ENCODE peak calls at places on chromosomes 1 and 21, in six cellular contexts. One of them, this sample, is unnamed.

GRCh38 chr1:115953180-115953579 is 23.1 kb upstream of the SLC22A15 start:
- DNase-seq in PC-3: peak
- DNase-seq in fibroblast of lung: no peak
- DNase-seq in lower lobe of right lung: no peak
- DNase-seq in pancreas: no peak
- DNase-seq in ovary: no peak
- DNase-seq in this sample: no peak

GRCh38 chr1:53511933-53512806 is 53.0 kb downstream of the DMRTB1 start:
- DNase-seq in PC-3: peak
- DNase-seq in fibroblast of lung: peak
- DNase-seq in lower lobe of right lung: no peak
- DNase-seq in pancreas: peak
- DNase-seq in ovary: no peak
- DNase-seq in this sample: no peak

GRCh38 chr1:230913496-230913895 is 45.2 kb upstream of the C1orf198 start:
- DNase-seq in PC-3: peak
- DNase-seq in fibroblast of lung: no peak
- DNase-seq in lower lobe of right lung: no peak
- DNase-seq in pancreas: no peak
- DNase-seq in ovary: no peak
- DNase-seq in this sample: no peak

GRCh38 chr1:108503062-108503740 is 53.1 kb downstream of the NBPF6 start:
- DNase-seq in PC-3: peak
- DNase-seq in fibroblast of lung: peak
- DNase-seq in lower lobe of right lung: no peak
- DNase-seq in pancreas: no peak
- DNase-seq in ovary: no peak
- DNase-seq in this sample: peak

GRCh38 chr21:25879203-25879602 is 144.4 kb downstream of the GABPA start:
- DNase-seq in PC-3: no peak
- DNase-seq in fibroblast of lung: no peak
- DNase-seq in lower lobe of right lung: no peak
- DNase-seq in pancreas: no peak
- DNase-seq in ovary: no peak
- DNase-seq in this sample: no peak

GRCh38 chr1:212110617-212111016 is 75.1 kb downstream of the DTL start:
- DNase-seq in PC-3: no peak
- DNase-seq in fibroblast of lung: peak
- DNase-seq in lower lobe of right lung: no peak
- DNase-seq in pancreas: no peak
- DNase-seq in ovary: no peak
- DNase-seq in this sample: no peak

GRCh38 chr1:10687782-10688408 is 108.6 kb downstream of the CASZ1 start:
- DNase-seq in PC-3: no peak
- DNase-seq in fibroblast of lung: no peak
- DNase-seq in lower lobe of right lung: no peak
- DNase-seq in pancreas: no peak
- DNase-seq in ovary: no peak
- DNase-seq in this sample: no peak

GRCh38 chr1:182084487-182085316 is 23.2 kb upstream of the ZNF648 start:
- DNase-seq in PC-3: peak
- DNase-seq in fibroblast of lung: peak
- DNase-seq in lower lobe of right lung: peak
- DNase-seq in pancreas: peak
- DNase-seq in ovary: peak
- DNase-seq in this sample: no peak

GRCh38 chr1:87826639-87827345 is 498.1 kb downstream of the LMO4 start:
- DNase-seq in PC-3: no peak
- DNase-seq in fibroblast of lung: peak
- DNase-seq in lower lobe of right lung: no peak
- DNase-seq in pancreas: no peak
- DNase-seq in ovary: peak
- DNase-seq in this sample: peak

GRCh38 chr1:29190718-29191117 is 9.0 kb upstream of the SRSF4 start:
- DNase-seq in PC-3: no peak
- DNase-seq in fibroblast of lung: no peak
- DNase-seq in lower lobe of right lung: no peak
- DNase-seq in pancreas: no peak
- DNase-seq in ovary: no peak
- DNase-seq in this sample: no peak

GRCh38 chr1:32969556-32969955 is 4.9 kb upstream of the RNF19B start:
- DNase-seq in PC-3: peak
- DNase-seq in fibroblast of lung: peak
- DNase-seq in lower lobe of right lung: no peak
- DNase-seq in pancreas: no peak
- DNase-seq in ovary: no peak
- DNase-seq in this sample: no peak

GRCh38 chr1:213414346-213414745 is 363.3 kb downstream of the RPS6KC1 start:
- DNase-seq in PC-3: no peak
- DNase-seq in fibroblast of lung: no peak
- DNase-seq in lower lobe of right lung: no peak
- DNase-seq in pancreas: no peak
- DNase-seq in ovary: no peak
- DNase-seq in this sample: no peak

GRCh38 chr1:87113313-87113712 is 198.9 kb downstream of the HS2ST1 start:
- DNase-seq in PC-3: no peak
- DNase-seq in fibroblast of lung: peak
- DNase-seq in lower lobe of right lung: no peak
- DNase-seq in pancreas: no peak
- DNase-seq in ovary: no peak
- DNase-seq in this sample: peak

GRCh38 chr21:41752231-41752681 is 14.6 kb downstream of the RIPK4 start:
- DNase-seq in PC-3: peak
- DNase-seq in fibroblast of lung: peak
- DNase-seq in lower lobe of right lung: no peak
- DNase-seq in pancreas: peak
- DNase-seq in ovary: no peak
- DNase-seq in this sample: no peak

GRCh38 chr21:28899744-28900143 is 92.9 kb downstream of the LTN1 start:
- DNase-seq in PC-3: peak
- DNase-seq in fibroblast of lung: peak
- DNase-seq in lower lobe of right lung: no peak
- DNase-seq in pancreas: no peak
- DNase-seq in ovary: no peak
- DNase-seq in this sample: peak

GRCh38 chr1:2318294-2319278 is 72.8 kb downstream of the MORN1 start:
- DNase-seq in PC-3: no peak
- DNase-seq in fibroblast of lung: no peak
- DNase-seq in lower lobe of right lung: no peak
- DNase-seq in pancreas: no peak
- DNase-seq in ovary: no peak
- DNase-seq in this sample: no peak

GRCh38 chr21:43712268-43712942 is 6.5 kb upstream of the PDXK start:
- DNase-seq in PC-3: peak
- DNase-seq in fibroblast of lung: peak
- DNase-seq in lower lobe of right lung: peak
- DNase-seq in pancreas: peak
- DNase-seq in ovary: no peak
- DNase-seq in this sample: no peak

GRCh38 chr1:42336978-42337377 is 1.9 kb upstream of the FOXJ3 start:
- DNase-seq in PC-3: no peak
- DNase-seq in fibroblast of lung: no peak
- DNase-seq in lower lobe of right lung: no peak
- DNase-seq in pancreas: no peak
- DNase-seq in ovary: no peak
- DNase-seq in this sample: no peak

GRCh38 chr1:204353213-204353910 is 6.4 kb downstream of the PLEKHA6 start:
- DNase-seq in PC-3: no peak
- DNase-seq in fibroblast of lung: no peak
- DNase-seq in lower lobe of right lung: no peak
- DNase-seq in pancreas: no peak
- DNase-seq in ovary: no peak
- DNase-seq in this sample: no peak

DNA sequence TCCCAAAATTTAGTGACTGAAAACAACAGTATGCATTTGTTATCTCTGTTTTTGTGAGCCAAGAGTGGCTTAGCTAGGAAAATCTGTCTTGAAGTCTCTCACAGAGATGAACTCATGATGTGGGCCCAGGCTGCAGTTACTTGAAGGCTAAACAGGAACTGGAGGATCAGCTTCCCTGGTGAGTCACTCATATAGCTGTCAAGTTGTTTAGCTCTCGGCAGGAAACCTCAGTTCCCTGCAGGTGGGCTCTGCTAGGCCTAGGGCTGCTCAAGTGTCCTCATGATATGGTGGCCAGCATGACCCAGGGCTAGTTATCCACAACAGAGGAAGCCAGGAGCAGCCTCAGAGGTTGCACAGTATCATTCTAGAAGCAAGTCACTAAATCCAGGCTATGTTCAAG is 30.2 kb upstream of the DDX59 start:
- DNase-seq in PC-3: no peak
- DNase-seq in fibroblast of lung: no peak
- DNase-seq in lower lobe of right lung: no peak
- DNase-seq in pancreas: no peak
- DNase-seq in ovary: no peak
- DNase-seq in this sample: peak
- H3K4me3 ChIP-seq in PC-3: no peak
- H3K4me3 ChIP-seq in fibroblast of lung: no peak
- H3K4me3 ChIP-seq in lower lobe of right lung: no peak
- H3K4me3 ChIP-seq in pancreas: no peak
- H3K4me3 ChIP-seq in ovary: no peak
- H3K4me3 ChIP-seq in this sample: no peak

GRCh38 chr21:33364830-33365229 is 38.4 kb upstream of the IFNGR2 start:
- DNase-seq in PC-3: no peak
- DNase-seq in fibroblast of lung: no peak
- DNase-seq in lower lobe of right lung: no peak
- DNase-seq in pancreas: no peak
- DNase-seq in ovary: no peak
- DNase-seq in this sample: no peak

GRCh38 chr21:33359446-33359845 is 34.7 kb downstream of the IFNAR1 start:
- DNase-seq in PC-3: no peak
- DNase-seq in fibroblast of lung: no peak
- DNase-seq in lower lobe of right lung: no peak
- DNase-seq in pancreas: no peak
- DNase-seq in ovary: no peak
- DNase-seq in this sample: no peak

GRCh38 chr21:33360281-33360680 is 35.5 kb downstream of the IFNAR1 start:
- DNase-seq in PC-3: peak
- DNase-seq in fibroblast of lung: peak
- DNase-seq in lower lobe of right lung: no peak
- DNase-seq in pancreas: no peak
- DNase-seq in ovary: no peak
- DNase-seq in this sample: no peak

GRCh38 chr21:33360871-33361602 is 36.3 kb downstream of the IFNAR1 start:
- DNase-seq in PC-3: peak
- DNase-seq in fibroblast of lung: peak
- DNase-seq in lower lobe of right lung: peak
- DNase-seq in pancreas: peak
- DNase-seq in ovary: peak
- DNase-seq in this sample: no peak

DNA sequence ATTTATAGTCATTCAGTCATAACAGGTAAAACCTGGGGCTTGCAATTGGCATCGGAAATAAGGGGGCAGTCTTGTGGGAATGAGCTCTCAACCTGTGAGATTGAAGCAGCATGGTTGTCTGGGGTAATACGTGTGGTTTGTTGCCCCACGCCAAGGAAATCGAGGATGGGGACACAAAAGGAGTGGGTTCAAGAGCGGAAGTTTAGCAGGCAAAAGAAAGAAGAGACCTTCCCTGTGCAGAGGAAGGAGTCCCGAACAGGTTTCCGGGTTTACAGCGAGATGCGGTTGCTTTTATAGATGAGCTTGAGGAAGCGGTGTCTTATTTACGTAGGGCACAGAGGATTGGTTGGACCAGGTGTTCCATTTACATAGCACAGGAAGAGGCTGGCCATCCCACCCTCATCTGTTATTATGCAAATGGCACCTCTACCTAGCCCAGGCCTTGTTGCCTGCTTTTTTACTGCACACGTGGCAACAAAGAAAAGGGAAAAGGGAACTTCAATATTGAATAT is 37.3 kb downstream of the IFNAR1 start:
- DNase-seq in PC-3: peak
- DNase-seq in fibroblast of lung: no peak
- DNase-seq in lower lobe of right lung: no peak
- DNase-seq in pancreas: no peak
- DNase-seq in ovary: no peak
- DNase-seq in this sample: no peak
- H3K27ac ChIP-seq in PC-3: peak
- H3K27ac ChIP-seq in fibroblast of lung: no peak
- H3K27ac ChIP-seq in lower lobe of right lung: peak
- H3K27ac ChIP-seq in pancreas: no peak
- H3K27ac ChIP-seq in ovary: no peak
- H3K27ac ChIP-seq in this sample: no peak

GRCh38 chr1:26200413-26200812 is 10.0 kb downstream of the CATSPER4 start:
- DNase-seq in PC-3: no peak
- DNase-seq in fibroblast of lung: no peak
- DNase-seq in lower lobe of right lung: no peak
- DNase-seq in pancreas: no peak
- DNase-seq in ovary: no peak
- DNase-seq in this sample: no peak
- H3K4me3 ChIP-seq in PC-3: no peak
- H3K4me3 ChIP-seq in fibroblast of lung: no peak
- H3K4me3 ChIP-seq in lower lobe of right lung: no peak
- H3K4me3 ChIP-seq in pancreas: no peak
- H3K4me3 ChIP-seq in ovary: no peak
- H3K4me3 ChIP-seq in this sample: no peak

GRCh38 chr1:172918478-172918877 is 132.3 kb downstream of the TNFSF18 start:
- DNase-seq in PC-3: peak
- DNase-seq in fibroblast of lung: no peak
- DNase-seq in lower lobe of right lung: no peak
- DNase-seq in pancreas: no peak
- DNase-seq in ovary: no peak
- DNase-seq in this sample: no peak
- H3K27ac ChIP-seq in PC-3: peak
- H3K27ac ChIP-seq in fibroblast of lung: peak
- H3K27ac ChIP-seq in lower lobe of right lung: no peak
- H3K27ac ChIP-seq in pancreas: no peak
- H3K27ac ChIP-seq in ovary: no peak
- H3K27ac ChIP-seq in this sample: peak

GRCh38 chr1:156707486-156708244 is 2.3 kb upstream of the CRABP2 start:
- DNase-seq in PC-3: no peak
- DNase-seq in fibroblast of lung: peak
- DNase-seq in lower lobe of right lung: no peak
- DNase-seq in pancreas: no peak
- DNase-seq in ovary: no peak
- DNase-seq in this sample: no peak
- H3K4me3 ChIP-seq in PC-3: no peak
- H3K4me3 ChIP-seq in fibroblast of lung: no peak
- H3K4me3 ChIP-seq in lower lobe of right lung: no peak
- H3K4me3 ChIP-seq in pancreas: no peak
- H3K4me3 ChIP-seq in ovary: no peak
- H3K4me3 ChIP-seq in this sample: no peak

GRCh38 chr1:58815069-58815679 is 31.3 kb upstream of the JUN start:
- DNase-seq in PC-3: peak
- DNase-seq in fibroblast of lung: peak
- DNase-seq in lower lobe of right lung: peak
- DNase-seq in pancreas: peak
- DNase-seq in ovary: peak
- DNase-seq in this sample: peak
- H3K27ac ChIP-seq in PC-3: peak
- H3K27ac ChIP-seq in fibroblast of lung: peak
- H3K27ac ChIP-seq in lower lobe of right lung: peak
- H3K27ac ChIP-seq in pancreas: peak
- H3K27ac ChIP-seq in ovary: peak
- H3K27ac ChIP-seq in this sample: peak

GRCh38 chr1:112703706-112704105 is 3.2 kb downstream of the RHOC start:
- DNase-seq in PC-3: no peak
- DNase-seq in fibroblast of lung: no peak
- DNase-seq in lower lobe of right lung: no peak
- DNase-seq in pancreas: no peak
- DNase-seq in ovary: no peak
- DNase-seq in this sample: no peak
- H3K4me3 ChIP-seq in PC-3: peak
- H3K4me3 ChIP-seq in fibroblast of lung: no peak
- H3K4me3 ChIP-seq in lower lobe of right lung: no peak
- H3K4me3 ChIP-seq in pancreas: no peak
- H3K4me3 ChIP-seq in ovary: no peak
- H3K4me3 ChIP-seq in this sample: no peak

This sample was measured in AG04450.